ENCODE peak calls at places on chromosome 7, in eight cellular contexts. F is naive thymus-derived CD8-positive, alpha-beta T cell; G is NCI-H2171; B is kidney tubule cell; Q is NCI-H2081; P is HTR-8/SVneo; J is activated B cell treated with CpG ODN at 0.5 μM for 24 hours; N is KG1. L is an unnamed sample.
A peak's percentile ranks its signal among the peaks of the same experiment; 100 is the strongest.

GRCh38 chr7:130024390-130024789 is 26.8 kb downstream of the ZC3HC1 start:
- DNase-seq in N (no peak), P (no peak), J (no peak), G (no peak), F (no peak), B (no peak), Q (no peak), L (no peak)

GRCh38 chr7:10085231-10085630 is 888.4 kb upstream of the PHF14 start:
- DNase-seq in B (no peak), P (no peak), J (no peak), G (no peak), F (no peak), Q (no peak), N (no peak), L (no peak)

GRCh38 chr7:92785923-92786322 is 50.5 kb downstream of the CDK6 start:
- DNase-seq in N (no peak), P (no peak), F (no peak), G (no peak), Q (no peak), B (peak; percentile 47), J (no peak), L (no peak)

GRCh38 chr7:39294022-39294421 is 272.2 kb upstream of the YAE1 start:
- DNase-seq in F (no peak), P (no peak), G (peak; percentile 63), N (no peak), B (no peak), J (no peak), Q (no peak), L (no peak)

GRCh38 chr7:159104188-159105030 is 40.3 kb downstream of the VIPR2 start:
- DNase-seq in Q (no peak), G (no peak), N (no peak), P (no peak), J (no peak), B (no peak), F (no peak), L (no peak)

GRCh38 chr7:55148992-55149391 is 130.2 kb downstream of the EGFR start:
- DNase-seq in J (no peak), B (no peak), G (no peak), P (no peak), N (no peak), F (no peak), Q (no peak), L (no peak)

GRCh38 chr7:1317654-1318450 is 85.2 kb downstream of the UNCX start:
- DNase-seq in Q (no peak), B (no peak), N (no peak), G (no peak), J (no peak), F (no peak), P (no peak), L (no peak)

GRCh38 chr7:47035522-47035921 is 546.4 kb downstream of the TNS3 start:
- DNase-seq in J (no peak), N (no peak), F (no peak), G (no peak), B (no peak), P (no peak), Q (no peak), L (no peak)

GRCh38 chr7:52540041-52540440 is 495.4 kb upstream of the POM121L12 start:
- DNase-seq in J (no peak), B (peak; percentile 66), F (no peak), P (no peak), N (no peak), G (no peak), Q (no peak), L (no peak)

GRCh38 chr7:156220701-156221100 is 408.4 kb upstream of the SHH start:
- DNase-seq in B (no peak), F (no peak), G (no peak), P (no peak), J (no peak), N (no peak), Q (no peak), L (no peak)

GRCh38 chr7:155007947-155008346 is 5.0 kb upstream of the PAXIP1 start:
- DNase-seq in G (no peak), P (no peak), B (no peak), J (no peak), Q (no peak), F (peak; percentile 9), N (no peak), L (peak; percentile 6)

GRCh38 chr7:88775838-88776237 is 16.3 kb downstream of the ZNF804B start:
- DNase-seq in F (no peak), P (no peak), N (no peak), G (no peak), Q (no peak), J (no peak), B (no peak), L (no peak)

GRCh38 chr7:45400680-45401079 is 173.5 kb upstream of the ADCY1 start:
- DNase-seq in J (no peak), G (no peak), F (no peak), Q (no peak), P (no peak), N (no peak), B (peak; percentile 29), L (no peak)

GRCh38 chr7:149790146-149790548 is 16.8 kb upstream of the ZNF467 start:
- DNase-seq in J (no peak), F (peak; percentile 34), P (no peak), N (no peak), G (no peak), Q (peak; percentile 46), B (peak; percentile 6), L (no peak)

GRCh38 chr7:129611246-129612111 is at the start of gene NRF1:
- DNase-seq in N (peak; percentile 29), B (peak; percentile 95), P (peak; percentile 67), G (peak; percentile 91), Q (peak; percentile 96), F (peak; percentile 92), J (peak; percentile 95), L (peak; percentile 91)

GRCh38 chr7:35036361-35037171 is 719 bp downstream of the DPY19L1 start:
- DNase-seq in F (peak; percentile 23), G (no peak), B (peak; percentile 69), P (peak; percentile 36), N (no peak), J (peak; percentile 33), Q (peak; percentile 67), L (peak; percentile 37)

GRCh38 chr7:117728858-117729257 is 144.4 kb downstream of the CTTNBP2 start:
- DNase-seq in J (no peak), F (no peak), B (peak; percentile 26), N (no peak), P (no peak), Q (peak; percentile 13), G (no peak), L (no peak)

GRCh38 chr7:51344406-51344805 is 27.8 kb upstream of the COBL start:
- DNase-seq in F (no peak), B (peak; percentile 53), Q (no peak), N (no peak), J (no peak), P (no peak), G (peak; percentile 79), L (no peak)

GRCh38 chr7:111788426-111788825 is 226.1 kb upstream of the IMMP2L start:
- DNase-seq in N (no peak), Q (peak; percentile 23), F (no peak), J (no peak), P (no peak), B (no peak), G (no peak), L (no peak)

GRCh38 chr7:155851892-155852291 is 39.6 kb upstream of the SHH start:
- DNase-seq in N (no peak), J (no peak), G (no peak), P (no peak), Q (no peak), F (no peak), B (no peak), L (no peak)

GRCh38 chr7:112510032-112510742 is 29.4 kb downstream of the LSMEM1 start:
- DNase-seq in N (no peak), G (no peak), F (no peak), P (no peak), Q (no peak), J (no peak), B (peak; percentile 38), L (no peak)

GRCh38 chr7:20220824-20221547 is 3.8 kb upstream of the MACC1 start:
- DNase-seq in P (peak; percentile 26), B (peak; percentile 84), Q (no peak), N (no peak), G (no peak), F (no peak), J (no peak), L (no peak)

GRCh38 chr7:111168182-111168581 is 77.3 kb downstream of the LRRN3 start:
- DNase-seq in B (no peak), N (no peak), Q (peak; percentile 95), P (no peak), J (no peak), F (no peak), G (peak; percentile 92), L (no peak)

GRCh38 chr7:157587487-157588270 is 250.9 kb downstream of the DNAJB6 start:
- DNase-seq in F (no peak), J (no peak), N (no peak), Q (peak; percentile 12), B (no peak), G (no peak), P (no peak), L (no peak)

GRCh38 chr7:158908552-158908951 is 52.2 kb downstream of the DYNC2I1 start:
- DNase-seq in N (no peak), Q (no peak), G (no peak), B (no peak), F (no peak), P (no peak), J (no peak), L (no peak)

GRCh38 chr7:133771778-133772421 is 355.2 kb upstream of the LRGUK start:
- DNase-seq in Q (peak; percentile 59), G (no peak), N (no peak), J (no peak), B (no peak), F (no peak), P (no peak), L (no peak)

GRCh38 chr7:13185139-13185538 is 497.7 kb downstream of the ARL4A start:
- DNase-seq in F (no peak), P (no peak), N (no peak), G (no peak), J (no peak), Q (no peak), B (no peak), L (no peak)

GRCh38 chr7:31443457-31443856 is 70.4 kb upstream of the ITPRID1 start:
- DNase-seq in G (peak; percentile 40), Q (peak; percentile 72), F (no peak), P (peak; percentile 39), B (peak; percentile 80), N (peak; percentile 7), J (no peak), L (no peak)

GRCh38 chr7:147803625-147804024 is 786.9 kb upstream of the C7orf33 start:
- DNase-seq in G (peak; percentile 71), J (no peak), P (no peak), F (no peak), Q (peak; percentile 71), N (no peak), B (no peak), L (no peak)

GRCh38 chr7:157699357-157700013 is 362.7 kb downstream of the DNAJB6 start:
- DNase-seq in F (no peak), J (no peak), B (no peak), P (no peak), N (no peak), Q (peak; percentile 27), G (peak; percentile 35), L (no peak)

GRCh38 chr7:148398844-148399365 is 191.7 kb upstream of the C7orf33 start:
- DNase-seq in B (no peak), P (no peak), N (no peak), G (no peak), F (no peak), Q (no peak), J (no peak), L (no peak)

GRCh38 chr7:10998984-10999757 is 25.5 kb downstream of the PHF14 start:
- DNase-seq in B (no peak), N (no peak), F (no peak), J (no peak), Q (no peak), P (no peak), G (no peak), L (no peak)

GRCh38 chr7:152000191-152000590 is 25.3 kb upstream of the GALNT11 start:
- DNase-seq in P (no peak), B (no peak), N (no peak), J (no peak), Q (no peak), F (no peak), G (no peak), L (no peak)

GRCh38 chr7:78510580-78511188 is 712.1 kb downstream of the PHTF2 start:
- DNase-seq in J (no peak), N (no peak), Q (peak; percentile 75), F (no peak), P (peak; percentile 5), G (peak; percentile 30), B (peak; percentile 62), L (no peak)